ENCODE peak calls at places on chromosomes 1 and 21, in seven cellular contexts. O is CD8-positive, alpha-beta T cell; U is HCEC 1CT; Z is amygdala; T is stimulated activated CD4-positive, alpha-beta T cell treated with anti-CD3 and anti-CD28 coated beads, Interleukin-1b, Interleukin-23, amount 100 ng/mL, for 1 hour; G is fibroblast of lung; R is glutamatergic neuron. A is an unnamed sample.

GRCh38 chr1:227357229-227358078 is 39.2 kb upstream of the CDC42BPA start:
- DNase-seq in T (no peak), R (peak), U (peak), O (no peak), G (peak), Z (no peak), A (peak)

GRCh38 chr1:20348326-20348910 is 57.7 kb downstream of the VWA5B1 start:
- DNase-seq in U (no peak), R (peak), O (no peak), Z (no peak), G (no peak), T (no peak), A (no peak)

GRCh38 chr1:11772458-11772857 is 10.5 kb downstream of the C1orf167 start:
- DNase-seq in G (no peak), Z (no peak), R (no peak), T (no peak), U (no peak), O (no peak), A (no peak)

GRCh38 chr1:72827285-72827684 is 544.9 kb upstream of the NEGR1 start:
- DNase-seq in O (no peak), R (no peak), G (peak), Z (no peak), U (peak), T (no peak), A (peak)

GRCh38 chr1:107480548-107480947 is 339.7 kb downstream of the NTNG1 start:
- DNase-seq in R (no peak), T (no peak), G (peak), U (no peak), O (no peak), Z (no peak), A (no peak)

GRCh38 chr1:8077120-8077573 is 51.0 kb upstream of the ERRFI1 start:
- DNase-seq in T (no peak), R (no peak), O (no peak), Z (no peak), G (peak), U (peak), A (peak)

GRCh38 chr1:41775961-41776585 is 142.6 kb downstream of the HIVEP3 start:
- DNase-seq in G (no peak), Z (peak), R (no peak), T (no peak), U (no peak), O (no peak), A (no peak)

GRCh38 chr1:164754088-164754600 is 195.2 kb downstream of the PBX1 start:
- DNase-seq in Z (no peak), R (no peak), T (no peak), G (peak), O (no peak), U (no peak), A (no peak)

GRCh38 chr21:36541721-36542139 is 61.8 kb upstream of the CLDN14 start:
- DNase-seq in G (no peak), U (no peak), O (no peak), R (no peak), Z (no peak), T (no peak), A (no peak)

GRCh38 chr1:84847253-84848247 is 45.5 kb downstream of the LPAR3 start:
- DNase-seq in O (peak), T (no peak), R (no peak), Z (no peak), U (peak), G (peak), A (peak)

GRCh38 chr1:156777573-156777972 is 10.2 kb downstream of the PRCC start:
- DNase-seq in G (no peak), U (no peak), T (no peak), Z (no peak), R (no peak), O (no peak), A (no peak)

GRCh38 chr1:226438007-226438406 is 30.1 kb upstream of the PARP1 start:
- DNase-seq in Z (no peak), O (no peak), G (peak), T (no peak), U (peak), R (no peak), A (no peak)

GRCh38 chr1:73839922-73840321 is 358.1 kb downstream of the LRRIQ3 start:
- DNase-seq in O (no peak), Z (no peak), U (no peak), R (peak), G (no peak), T (no peak), A (peak)

GRCh38 chr1:199279872-199280649 is 641.2 kb downstream of the PTPRC start:
- DNase-seq in R (no peak), O (no peak), T (no peak), U (peak), Z (no peak), G (no peak), A (no peak)

GRCh38 chr1:10753279-10753678 is 43.2 kb downstream of the CASZ1 start:
- DNase-seq in G (no peak), O (no peak), Z (no peak), T (no peak), U (no peak), R (peak), A (no peak)

GRCh38 chr1:168441745-168442144 is 102.1 kb downstream of the XCL2 start:
- DNase-seq in U (peak), T (no peak), R (no peak), O (no peak), G (no peak), Z (no peak), A (peak)

GRCh38 chr21:42401164-42401563 is 2.5 kb upstream of the UBASH3A start:
- DNase-seq in R (no peak), O (no peak), T (no peak), U (no peak), Z (no peak), G (peak), A (no peak)

GRCh38 chr1:199808110-199808870 is 219.2 kb upstream of the NR5A2 start:
- DNase-seq in O (no peak), Z (no peak), T (no peak), G (no peak), U (no peak), R (no peak), A (no peak)

GRCh38 chr1:248918126-248918525 is 12.1 kb downstream of the PGBD2 start:
- DNase-seq in G (no peak), Z (no peak), R (no peak), T (no peak), U (no peak), O (no peak), A (no peak)

GRCh38 chr1:86687595-86687994 is 16.8 kb upstream of the SH3GLB1 start:
- DNase-seq in G (peak), U (peak), R (no peak), Z (no peak), T (no peak), O (no peak), A (no peak)

GRCh38 chr1:156096640-156097391 is 14.6 kb upstream of the MEX3A start:
- DNase-seq in O (peak), R (peak), U (peak), Z (peak), G (peak), T (peak), A (peak)

GRCh38 chr21:38306407-38306806 is 49.6 kb downstream of the KCNJ15 start:
- DNase-seq in O (no peak), G (no peak), U (peak), Z (no peak), T (no peak), R (no peak), A (no peak)

GRCh38 chr21:33105088-33105487 is 35.1 kb downstream of the OLIG1 start:
- DNase-seq in T (no peak), O (no peak), U (no peak), G (no peak), R (no peak), Z (no peak), A (no peak)

GRCh38 chr1:162680419-162681126 is 48.3 kb downstream of the DDR2 start:
- DNase-seq in G (no peak), O (no peak), U (peak), T (no peak), R (no peak), Z (no peak), A (no peak)

GRCh38 chr1:220696863-220697231 is 6.7 kb downstream of the C1orf115 start:
- DNase-seq in R (no peak), U (peak), Z (no peak), O (no peak), G (peak), T (no peak), A (no peak)

GRCh38 chr1:18324246-18324645 is 156.5 kb upstream of the KLHDC7A start:
- DNase-seq in Z (no peak), T (no peak), G (no peak), R (no peak), O (no peak), U (no peak), A (no peak)

GRCh38 chr1:92476071-92476607 is 10.6 kb downstream of the GFI1 start:
- DNase-seq in G (no peak), Z (no peak), R (no peak), O (peak), T (no peak), U (no peak), A (no peak)

GRCh38 chr1:6638226-6638625 is 13.6 kb downstream of the THAP3 start:
- DNase-seq in O (no peak), U (no peak), R (no peak), T (no peak), G (peak), Z (peak), A (no peak)

GRCh38 chr1:225996946-225997545 is 2.1 kb downstream of the SDE2 start:
- DNase-seq in O (no peak), Z (no peak), U (peak), G (no peak), R (no peak), T (no peak), A (no peak)

GRCh38 chr1:116827607-116828125 is 73.4 kb downstream of the CD2 start:
- DNase-seq in U (no peak), R (no peak), G (no peak), T (no peak), O (no peak), Z (no peak), A (no peak)

GRCh38 chr1:176559474-176560390 is 96.8 kb downstream of the PAPPA2 start:
- DNase-seq in G (peak), Z (peak), O (no peak), T (no peak), U (peak), R (peak), A (peak)

GRCh38 chr1:12015001-12015491 is 4.3 kb upstream of the MIIP start:
- DNase-seq in Z (no peak), R (no peak), O (no peak), G (no peak), U (no peak), T (no peak), A (no peak)

GRCh38 chr1:71561729-71562128 is 480.9 kb upstream of the ZRANB2 start:
- DNase-seq in U (peak), Z (no peak), T (no peak), O (no peak), R (no peak), G (peak), A (no peak)

GRCh38 chr1:246117066-246117791 is 389.9 kb downstream of the SMYD3 start:
- DNase-seq in Z (no peak), T (no peak), O (peak), G (peak), R (no peak), U (peak), A (peak)

GRCh38 chr1:232274236-232274855 is 355.6 kb downstream of the SIPA1L2 start:
- DNase-seq in G (peak), R (no peak), Z (no peak), T (no peak), U (no peak), O (no peak), A (no peak)

GRCh38 chr1:235468970-235469369 is 35.3 kb downstream of the B3GALNT2 start:
- DNase-seq in R (no peak), T (no peak), O (no peak), Z (no peak), G (peak), U (peak), A (peak)

GRCh38 chr1:183093821-183094287 is 70.6 kb downstream of the LAMC1 start:
- DNase-seq in Z (no peak), O (no peak), R (no peak), G (no peak), U (peak), T (no peak), A (peak)

A was measured in Caki2.